ENCODE peak calls at places on chromosome 20, in six cellular contexts. X, G, A, P, U and W are unnamed samples.

GRCh38 chr20:63979221-63979548 is 257 bp downstream of the SAMD10 start:
- DNase-seq in X (no peak), G (peak), A (no peak), P (no peak), U (no peak), W (no peak)

GRCh38 chr20:3420211-3420707 is 12.8 kb upstream of the DNAAF9 start:
- DNase-seq in X (no peak), G (peak), A (peak), P (no peak), U (no peak), W (no peak)

GRCh38 chr20:40604416-40604815 is 84.6 kb downstream of the MAFB start:
- DNase-seq in X (no peak), G (no peak), A (no peak), P (no peak), U (no peak), W (no peak)

GRCh38 chr20:60202046-60202445 is 243.8 kb downstream of the CDH26 start:
- DNase-seq in X (no peak), G (no peak), A (no peak), P (no peak), U (no peak), W (no peak)

GRCh38 chr20:17808357-17808756 is 108.6 kb downstream of the BANF2 start:
- DNase-seq in X (peak), G (no peak), A (peak), P (peak), U (peak), W (no peak)

GRCh38 chr20:40506567-40506966 is 182.5 kb downstream of the MAFB start:
- DNase-seq in X (peak), G (peak), A (peak), P (peak), U (peak), W (peak)

GRCh38 chr20:52724586-52724985 is 247.6 kb upstream of the TSHZ2 start:
- DNase-seq in X (no peak), G (no peak), A (no peak), P (no peak), U (no peak), W (no peak)

GRCh38 chr20:433300-433975 is 25.3 kb downstream of the RBCK1 start:
- DNase-seq in X (no peak), G (no peak), A (no peak), P (no peak), U (no peak), W (no peak)

GRCh38 chr20:13552061-13552460 is 86.7 kb downstream of the TASP1 start:
- DNase-seq in X (no peak), G (no peak), A (peak), P (no peak), U (no peak), W (no peak)

GRCh38 chr20:22616551-22616950 is 32.2 kb upstream of the FOXA2 start:
- DNase-seq in X (no peak), G (no peak), A (no peak), P (no peak), U (no peak), W (no peak)
- H3K4me3 ChIP-seq in X (no peak), G (no peak), A (no peak), P (no peak), U (no peak), W (no peak)

GRCh38 chr20:45835230-45836224 is 1.9 kb downstream of the SNX21 start:
- DNase-seq in X (peak), G (no peak), A (peak), P (no peak), U (peak), W (no peak)

GRCh38 chr20:45836841-45837240 is 3.2 kb downstream of the SNX21 start:
- DNase-seq in X (no peak), G (no peak), A (no peak), P (no peak), U (no peak), W (no peak)

GRCh38 chr20:45833883-45834796 is 541 bp downstream of the SNX21 start:
- DNase-seq in X (peak), G (peak), A (peak), P (no peak), U (peak), W (no peak)

GRCh38 chr20:45833030-45833882 is at the start of gene SNX21:
- DNase-seq in X (peak), G (peak), A (peak), P (peak), U (peak), W (peak)

GRCh38 chr20:45834797-45835161 is 1.2 kb downstream of the SNX21 start:
- DNase-seq in X (no peak), G (no peak), A (no peak), P (no peak), U (no peak), W (no peak)
- TF ChIP-seq CTCF in X (no peak), G (no peak), A (no peak), P (no peak), U (no peak), W (no peak)

DNA sequence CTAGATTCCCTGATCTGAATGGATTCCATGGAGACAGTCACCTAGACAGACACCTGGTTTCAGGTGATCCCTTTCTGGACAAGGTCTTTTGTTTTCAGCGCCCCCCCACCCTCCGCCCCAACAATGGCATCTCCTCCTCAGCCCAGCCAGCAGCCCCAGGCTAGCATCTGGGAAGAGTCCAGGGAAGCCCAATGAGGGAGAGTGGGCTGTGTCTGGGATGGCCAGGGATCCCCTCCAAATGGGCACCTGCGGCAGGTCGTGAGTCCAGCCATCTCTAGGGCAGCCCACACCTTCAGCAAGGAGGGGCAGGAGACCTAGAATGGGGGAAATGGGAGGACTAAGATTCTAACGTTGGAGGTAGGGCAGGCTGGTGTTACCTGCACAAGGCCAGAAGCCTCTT is 1.2 kb upstream of the SLC24A3 start:
- DNase-seq in X (peak), G (no peak), A (no peak), P (no peak), U (no peak), W (no peak)
- H3K4me3 ChIP-seq in X (peak), G (peak), A (no peak), P (no peak), U (no peak), W (no peak)

GRCh38 chr20:11717562-11717961 is 200.1 kb upstream of the BTBD3 start:
- DNase-seq in X (no peak), G (no peak), A (no peak), P (no peak), U (no peak), W (no peak)

GRCh38 chr20:11718474-11719094 is 199.1 kb upstream of the BTBD3 start:
- DNase-seq in X (no peak), G (no peak), A (no peak), P (no peak), U (no peak), W (no peak)

GRCh38 chr20:11716945-11717248 is 200.8 kb upstream of the BTBD3 start:
- DNase-seq in X (no peak), G (no peak), A (no peak), P (no peak), U (no peak), W (no peak)

GRCh38 chr20:11719153-11719552 is 198.5 kb upstream of the BTBD3 start:
- DNase-seq in X (no peak), G (no peak), A (no peak), P (no peak), U (no peak), W (no peak)

GRCh38 chr20:11716239-11716944 is 201.3 kb upstream of the BTBD3 start:
- DNase-seq in X (no peak), G (no peak), A (peak), P (peak), U (no peak), W (peak)
- TF ChIP-seq CTCF in X (no peak), G (no peak), A (peak), P (peak), U (no peak), W (peak)

GRCh38 chr20:35444226-35444625 is 6.2 kb upstream of the GDF5 start:
- DNase-seq in X (no peak), G (no peak), A (no peak), P (no peak), U (no peak), W (no peak)

GRCh38 chr20:35451295-35451694 is 4.1 kb upstream of the CEP250 start:
- DNase-seq in X (no peak), G (no peak), A (no peak), P (no peak), U (no peak), W (no peak)

GRCh38 chr20:35446356-35447078 is 8.5 kb upstream of the GDF5 start:
- DNase-seq in X (no peak), G (no peak), A (no peak), P (no peak), U (no peak), W (no peak)

GRCh38 chr20:35448788-35449373 is 6.5 kb upstream of the CEP250 start:
- DNase-seq in X (no peak), G (no peak), A (no peak), P (no peak), U (no peak), W (no peak)

GRCh38 chr20:35447082-35447789 is 8.2 kb upstream of the CEP250 start:
- DNase-seq in X (peak), G (peak), A (peak), P (peak), U (peak), W (no peak)
- H3K4me3 ChIP-seq in X (no peak), G (peak), A (no peak), P (peak), U (no peak), W (peak)

DNA sequence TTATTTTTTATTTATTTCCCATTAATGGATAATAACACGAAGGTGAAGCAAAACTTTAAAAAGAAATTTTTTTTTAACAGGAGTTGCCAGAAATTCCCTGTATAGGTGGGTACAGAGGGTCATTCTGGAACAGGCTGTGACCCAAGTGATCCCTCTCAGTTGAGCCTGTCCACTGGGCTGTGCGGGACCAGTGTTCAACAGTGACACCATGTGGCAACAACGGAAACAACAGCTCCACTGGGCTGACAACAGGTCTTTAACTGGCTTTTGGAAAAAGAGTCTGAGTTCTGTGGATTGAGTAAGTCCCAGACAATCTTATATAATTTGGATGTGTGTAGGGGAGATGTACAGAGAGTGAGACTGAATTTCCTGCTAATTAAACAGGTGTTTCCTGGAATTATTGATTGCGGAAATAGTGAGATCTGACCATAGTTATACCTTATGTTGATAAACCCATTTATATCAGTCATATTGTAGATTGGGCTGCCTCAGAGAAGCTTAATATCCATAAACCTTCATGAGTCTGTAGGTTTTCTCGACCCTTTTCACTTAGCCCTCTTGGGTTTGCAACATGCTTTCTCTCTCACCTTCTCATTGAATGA is 17.6 kb downstream of the KIAA1755 start:
- DNase-seq in X (no peak), G (peak), A (no peak), P (no peak), U (no peak), W (no peak)
- TF ChIP-seq CTCF in X (no peak), G (peak), A (peak), P (peak), U (peak), W (peak)

GRCh38 chr20:44909872-44910689 is at the start of gene PABPC1L:
- DNase-seq in X (peak), G (peak), A (peak), P (no peak), U (peak), W (no peak)

GRCh38 chr20:44910690-44911262 is 916 bp downstream of the PABPC1L start:
- DNase-seq in X (no peak), G (no peak), A (no peak), P (no peak), U (no peak), W (no peak)

GRCh38 chr20:44912189-44912588 is 2.3 kb downstream of the PABPC1L start:
- DNase-seq in X (no peak), G (no peak), A (no peak), P (no peak), U (no peak), W (no peak)

GRCh38 chr20:44908987-44909871 is 631 bp upstream of the PABPC1L start:
- DNase-seq in X (no peak), G (no peak), A (no peak), P (no peak), U (no peak), W (no peak)

DNA sequence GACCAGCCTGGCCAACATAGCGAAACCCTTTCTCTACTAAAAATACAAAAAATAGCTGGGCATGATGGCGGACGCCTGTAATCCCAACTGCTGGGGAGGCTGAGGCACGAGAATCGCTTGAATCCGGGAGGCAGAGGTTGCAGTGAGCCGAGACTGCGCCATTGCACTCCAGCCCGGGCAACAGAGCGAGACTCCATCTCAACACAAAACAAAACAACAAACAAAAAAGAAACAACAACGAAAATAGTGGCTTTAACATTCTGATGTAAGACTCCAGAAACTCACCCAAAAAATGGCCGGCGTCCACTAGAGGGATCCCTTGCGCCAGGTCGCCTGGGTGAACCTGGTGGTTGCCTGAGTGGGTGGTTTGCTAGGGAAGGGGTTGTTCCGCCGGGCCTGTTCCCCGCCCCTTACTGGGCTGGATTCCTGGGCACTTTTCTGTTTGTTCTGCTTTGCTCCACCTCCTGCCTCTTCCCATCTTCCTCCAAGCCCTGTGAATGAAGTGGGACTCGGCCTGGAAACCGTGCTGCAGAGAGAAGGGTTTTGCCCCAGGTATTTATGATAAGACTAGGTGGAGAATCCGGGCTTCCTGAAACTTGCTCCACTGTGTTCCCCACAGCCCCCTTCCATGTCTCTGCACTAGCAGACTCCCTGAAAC is 1.5 kb downstream of the PABPC1L start:
- DNase-seq in X (no peak), G (peak), A (peak), P (no peak), U (peak), W (no peak)
- H3K4me3 ChIP-seq in X (no peak), G (peak), A (no peak), P (no peak), U (no peak), W (no peak)

DNA sequence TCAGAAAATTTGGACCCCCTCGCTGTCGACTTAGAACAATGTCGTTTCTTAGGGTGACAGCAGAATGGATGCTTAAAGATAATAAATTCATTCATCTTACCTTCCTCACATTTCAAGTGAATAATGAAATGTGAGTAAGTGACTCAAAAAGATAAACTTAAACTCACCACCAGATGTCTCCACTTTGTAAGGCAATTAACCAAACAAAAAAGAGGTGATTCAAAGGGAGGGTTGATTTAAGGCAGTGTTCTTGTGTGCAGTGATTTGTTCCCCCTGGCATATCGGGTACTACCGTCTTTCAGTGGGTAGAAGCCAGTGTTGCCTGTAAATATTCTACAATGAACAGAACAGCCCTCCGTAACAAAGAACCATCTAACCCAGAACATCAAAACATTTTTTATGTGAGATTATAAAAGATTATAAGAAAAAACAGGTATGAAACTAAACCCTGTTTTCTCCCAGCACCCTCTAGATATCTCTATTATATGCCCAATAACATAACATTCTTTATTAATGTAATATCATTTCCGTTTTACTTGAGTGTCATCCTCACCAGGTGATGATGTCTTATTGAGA is 589.7 kb downstream of the CBLN4 start:
- DNase-seq in X (no peak), G (no peak), A (no peak), P (no peak), U (no peak), W (no peak)
- TF ChIP-seq CTCF in X (peak), G (peak), A (no peak), P (no peak), U (no peak), W (no peak)